ENCODE peak calls at places on chromosomes 11 and 22, in seven cellular contexts. One of them, this sample, is unnamed. For H3K36me3, the result is how much of the 10 kb centered on the place peaks cover.

GRCh38 chr11:58433638-58434203 is 5.8 kb upstream of the OR5B2 start:
- DNase-seq in pancreas: no peak
- DNase-seq in WERI-Rb-1: no peak
- DNase-seq in IMR-90: no peak
- DNase-seq in lower lobe of right lung: no peak
- DNase-seq in esophagus squamous epithelium: no peak
- DNase-seq in colonic mucosa: no peak
- DNase-seq in this sample: no peak

GRCh38 chr22:30183271-30183670 is 63.3 kb downstream of the LIF start:
- DNase-seq in pancreas: no peak
- DNase-seq in WERI-Rb-1: peak
- DNase-seq in IMR-90: no peak
- DNase-seq in lower lobe of right lung: no peak
- DNase-seq in esophagus squamous epithelium: no peak
- DNase-seq in colonic mucosa: no peak
- DNase-seq in this sample: no peak

GRCh38 chr11:34354782-34355181 is 3.0 kb downstream of the ABTB2 start:
- DNase-seq in pancreas: no peak
- DNase-seq in WERI-Rb-1: no peak
- DNase-seq in IMR-90: peak
- DNase-seq in lower lobe of right lung: no peak
- DNase-seq in esophagus squamous epithelium: no peak
- DNase-seq in colonic mucosa: no peak
- DNase-seq in this sample: no peak

GRCh38 chr11:113623114-113623513 is 83.0 kb downstream of the TMPRSS5 start:
- DNase-seq in pancreas: no peak
- DNase-seq in WERI-Rb-1: no peak
- DNase-seq in IMR-90: peak
- DNase-seq in lower lobe of right lung: no peak
- DNase-seq in esophagus squamous epithelium: no peak
- DNase-seq in colonic mucosa: no peak
- DNase-seq in this sample: no peak

GRCh38 chr11:62150887-62151736 is 27.3 kb downstream of the INCENP start:
- DNase-seq in pancreas: no peak
- DNase-seq in WERI-Rb-1: peak
- DNase-seq in IMR-90: no peak
- DNase-seq in lower lobe of right lung: no peak
- DNase-seq in esophagus squamous epithelium: no peak
- DNase-seq in colonic mucosa: no peak
- DNase-seq in this sample: no peak

GRCh38 chr11:66353762-66354161 is 6.3 kb upstream of the B4GAT1 start:
- DNase-seq in pancreas: no peak
- DNase-seq in WERI-Rb-1: no peak
- DNase-seq in IMR-90: no peak
- DNase-seq in lower lobe of right lung: peak
- DNase-seq in esophagus squamous epithelium: no peak
- DNase-seq in colonic mucosa: no peak
- DNase-seq in this sample: no peak

GRCh38 chr11:106988151-106988806 is 30.0 kb downstream of the GUCY1A2 start:
- DNase-seq in pancreas: no peak
- DNase-seq in WERI-Rb-1: peak
- DNase-seq in IMR-90: peak
- DNase-seq in lower lobe of right lung: no peak
- DNase-seq in esophagus squamous epithelium: no peak
- DNase-seq in colonic mucosa: no peak
- DNase-seq in this sample: no peak

GRCh38 chr11:59556115-59556882 is 45.0 kb downstream of the OR4D9 start:
- DNase-seq in pancreas: peak
- DNase-seq in WERI-Rb-1: no peak
- DNase-seq in IMR-90: peak
- DNase-seq in lower lobe of right lung: no peak
- DNase-seq in esophagus squamous epithelium: no peak
- DNase-seq in colonic mucosa: no peak
- DNase-seq in this sample: no peak

GRCh38 chr22:31394326-31394725 is 5.1 kb upstream of the DRG1 start:
- DNase-seq in pancreas: no peak
- DNase-seq in WERI-Rb-1: no peak
- DNase-seq in IMR-90: peak
- DNase-seq in lower lobe of right lung: no peak
- DNase-seq in esophagus squamous epithelium: no peak
- DNase-seq in colonic mucosa: no peak
- DNase-seq in this sample: no peak

GRCh38 chr11:106176817-106177216 is 99.4 kb downstream of the AASDHPPT start:
- DNase-seq in pancreas: peak
- DNase-seq in WERI-Rb-1: no peak
- DNase-seq in IMR-90: no peak
- DNase-seq in lower lobe of right lung: no peak
- DNase-seq in esophagus squamous epithelium: no peak
- DNase-seq in colonic mucosa: no peak
- DNase-seq in this sample: no peak

GRCh38 chr11:17790453-17790852 is 55.9 kb downstream of the KCNC1 start:
- DNase-seq in pancreas: no peak
- DNase-seq in WERI-Rb-1: no peak
- DNase-seq in IMR-90: peak
- DNase-seq in lower lobe of right lung: no peak
- DNase-seq in esophagus squamous epithelium: no peak
- DNase-seq in colonic mucosa: no peak
- DNase-seq in this sample: no peak

GRCh38 chr22:38462960-38463784 is 4.7 kb upstream of the KDELR3 start:
- DNase-seq in pancreas: peak
- DNase-seq in WERI-Rb-1: no peak
- DNase-seq in IMR-90: no peak
- DNase-seq in lower lobe of right lung: no peak
- DNase-seq in esophagus squamous epithelium: no peak
- DNase-seq in colonic mucosa: peak
- DNase-seq in this sample: no peak

GRCh38 chr22:38338772-38339379 is 21.6 kb upstream of the CSNK1E start:
- DNase-seq in pancreas: no peak
- DNase-seq in WERI-Rb-1: peak
- DNase-seq in IMR-90: no peak
- DNase-seq in lower lobe of right lung: peak
- DNase-seq in esophagus squamous epithelium: no peak
- DNase-seq in colonic mucosa: no peak
- DNase-seq in this sample: peak

GRCh38 chr11:82908311-82908710 is 6.8 kb downstream of the DDIAS start:
- DNase-seq in pancreas: no peak
- DNase-seq in WERI-Rb-1: no peak
- DNase-seq in IMR-90: no peak
- DNase-seq in lower lobe of right lung: no peak
- DNase-seq in esophagus squamous epithelium: no peak
- DNase-seq in colonic mucosa: no peak
- DNase-seq in this sample: no peak
- H3K36me3 ChIP-seq in pancreas: under half
- H3K36me3 ChIP-seq in WERI-Rb-1: under half
- H3K36me3 ChIP-seq in IMR-90: under half
- H3K36me3 ChIP-seq in lower lobe of right lung: under half
- H3K36me3 ChIP-seq in esophagus squamous epithelium: under half
- H3K36me3 ChIP-seq in colonic mucosa: under half
- H3K36me3 ChIP-seq in this sample: under half

GRCh38 chr11:1756791-1757771 is 6.6 kb downstream of the CTSD start:
- DNase-seq in pancreas: no peak
- DNase-seq in WERI-Rb-1: no peak
- DNase-seq in IMR-90: no peak
- DNase-seq in lower lobe of right lung: peak
- DNase-seq in esophagus squamous epithelium: no peak
- DNase-seq in colonic mucosa: no peak
- DNase-seq in this sample: peak
- H3K4me3 ChIP-seq in pancreas: no peak
- H3K4me3 ChIP-seq in WERI-Rb-1: no peak
- H3K4me3 ChIP-seq in IMR-90: no peak
- H3K4me3 ChIP-seq in lower lobe of right lung: peak
- H3K4me3 ChIP-seq in esophagus squamous epithelium: no peak
- H3K4me3 ChIP-seq in colonic mucosa: no peak
- H3K4me3 ChIP-seq in this sample: no peak

DNA sequence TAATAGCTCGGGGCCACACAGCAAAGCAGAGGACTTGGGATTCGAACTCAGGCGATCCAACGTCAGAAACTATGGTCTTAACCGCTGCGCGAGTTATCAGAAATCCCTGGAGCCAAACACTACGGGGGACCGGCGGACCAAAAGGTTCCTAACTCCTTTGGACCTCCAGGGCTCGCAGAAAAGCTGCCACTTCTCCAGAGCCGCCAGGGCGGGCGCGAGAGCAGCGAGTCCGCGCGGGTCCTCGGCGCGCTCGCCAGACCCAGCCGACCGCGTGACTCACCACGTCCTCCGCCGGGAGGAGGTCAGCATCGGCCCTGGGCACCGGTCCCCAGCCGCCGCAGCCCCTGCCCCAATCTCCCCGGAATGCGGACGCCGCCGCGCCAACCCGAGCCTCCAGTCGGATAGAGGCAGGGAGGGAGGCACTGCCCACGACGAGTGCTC is 6.0 kb upstream of the ALX4 start:
- DNase-seq in pancreas: no peak
- DNase-seq in WERI-Rb-1: no peak
- DNase-seq in IMR-90: peak
- DNase-seq in lower lobe of right lung: no peak
- DNase-seq in esophagus squamous epithelium: no peak
- DNase-seq in colonic mucosa: no peak
- DNase-seq in this sample: no peak
- TF ChIP-seq CTCF in pancreas: no peak
- TF ChIP-seq CTCF in WERI-Rb-1: no peak
- TF ChIP-seq CTCF in IMR-90: no peak
- TF ChIP-seq CTCF in lower lobe of right lung: no peak
- TF ChIP-seq CTCF in esophagus squamous epithelium: no peak
- TF ChIP-seq CTCF in colonic mucosa: no peak
- TF ChIP-seq CTCF in this sample: no peak

GRCh38 chr11:118634435-118635236 is 27.2 kb downstream of the PHLDB1 start:
- DNase-seq in pancreas: peak
- DNase-seq in WERI-Rb-1: no peak
- DNase-seq in IMR-90: peak
- DNase-seq in lower lobe of right lung: peak
- DNase-seq in esophagus squamous epithelium: no peak
- DNase-seq in colonic mucosa: peak
- DNase-seq in this sample: peak
- H3K36me3 ChIP-seq in pancreas: under half
- H3K36me3 ChIP-seq in WERI-Rb-1: under half
- H3K36me3 ChIP-seq in IMR-90: half or more
- H3K36me3 ChIP-seq in lower lobe of right lung: half or more
- H3K36me3 ChIP-seq in esophagus squamous epithelium: half or more
- H3K36me3 ChIP-seq in colonic mucosa: under half
- H3K36me3 ChIP-seq in this sample: under half

DNA sequence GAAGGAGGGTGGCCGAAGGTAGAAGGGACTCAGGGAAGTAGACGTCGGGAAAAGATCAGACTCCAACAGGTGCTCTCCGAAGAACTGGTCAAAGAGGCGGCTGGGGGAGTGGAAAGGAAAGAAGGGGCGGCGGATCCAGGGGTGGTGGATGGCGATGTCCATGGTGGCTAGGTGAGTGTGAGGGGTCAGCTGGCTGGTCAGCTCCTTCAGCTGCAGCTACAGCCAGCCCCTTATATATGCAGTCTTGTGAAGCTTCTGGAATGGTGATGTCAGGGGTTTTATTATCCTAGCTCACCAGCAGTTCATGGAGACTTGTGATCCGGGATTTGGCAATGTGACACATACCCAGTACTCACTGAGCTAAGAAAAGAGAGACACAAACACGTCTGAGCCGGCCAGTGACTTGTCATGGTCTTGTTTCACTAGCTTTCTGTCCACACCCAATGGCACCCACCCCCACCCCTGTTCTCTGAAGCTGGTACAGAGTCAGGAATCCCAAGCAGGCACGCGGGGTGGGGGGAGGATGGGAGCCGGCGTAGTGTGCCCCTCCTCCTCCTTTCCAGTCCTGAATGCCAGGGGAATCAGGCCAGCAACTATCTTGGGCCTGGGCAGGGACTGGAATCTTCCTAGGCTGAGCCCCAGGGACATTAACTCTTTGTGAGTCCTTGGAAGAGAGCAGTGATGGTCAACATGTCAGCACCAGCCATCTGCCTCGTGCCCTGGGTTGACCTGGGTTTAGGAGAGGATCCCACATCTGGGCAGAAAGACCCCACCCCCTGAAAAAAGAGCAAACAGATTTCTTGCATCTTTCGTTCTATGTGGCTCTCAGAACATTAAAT is at the start of gene CRYAB:
- DNase-seq in pancreas: peak
- DNase-seq in WERI-Rb-1: no peak
- DNase-seq in IMR-90: peak
- DNase-seq in lower lobe of right lung: peak
- DNase-seq in esophagus squamous epithelium: no peak
- DNase-seq in colonic mucosa: peak
- DNase-seq in this sample: no peak
- H3K4me3 ChIP-seq in pancreas: no peak
- H3K4me3 ChIP-seq in WERI-Rb-1: no peak
- H3K4me3 ChIP-seq in IMR-90: peak
- H3K4me3 ChIP-seq in lower lobe of right lung: peak
- H3K4me3 ChIP-seq in esophagus squamous epithelium: peak
- H3K4me3 ChIP-seq in colonic mucosa: peak
- H3K4me3 ChIP-seq in this sample: peak